ENCODE peak calls at places on chromosomes 2 and 18, in four cellular contexts. I, C, M and X are unnamed samples.

GRCh38 chr2:53827398-53828175 is 32.2 kb downstream of the GPR75 start:
- DNase-seq in I (no peak), M (no peak), C (no peak), X (no peak)

GRCh38 chr18:74288730-74289129 is 3.0 kb downstream of the CYB5A start:
- DNase-seq in M (no peak), C (peak), I (no peak), X (no peak)

GRCh38 chr2:203683932-203684556 is 22.4 kb upstream of the CD28 start:
- DNase-seq in M (no peak), I (peak), C (peak), X (no peak)

GRCh38 chr2:163878718-163879117 is 142.9 kb upstream of the FIGN start:
- DNase-seq in I (peak), M (no peak), C (peak), X (peak)

GRCh38 chr2:66581461-66582363 is 146.8 kb downstream of the MEIS1 start:
- DNase-seq in I (no peak), M (no peak), C (no peak), X (peak)

GRCh38 chr18:80247403-80247916 is at the start of gene PARD6G:
- DNase-seq in C (peak), M (peak), I (no peak), X (peak)

GRCh38 chr18:58861853-58862252 is 2.8 kb upstream of the ZNF532 start:
- DNase-seq in C (no peak), M (no peak), I (no peak), X (no peak)

GRCh38 chr18:59927246-59927825 is 27.5 kb downstream of the PMAIP1 start:
- DNase-seq in M (no peak), I (peak), C (peak), X (no peak)

GRCh38 chr2:17878222-17879136 is at the start of gene KCNS3:
- DNase-seq in I (no peak), C (peak), M (peak), X (peak)

GRCh38 chr2:56185582-56186046 is 1.8 kb downstream of the CCDC85A start:
- DNase-seq in C (peak), M (no peak), I (no peak), X (peak)

GRCh38 chr2:48315847-48316194 is 214.1 kb upstream of the STON1 start:
- DNase-seq in M (no peak), C (no peak), I (peak), X (peak)

GRCh38 chr18:56721031-56721430 is 69.9 kb downstream of the WDR7 start:
- DNase-seq in M (no peak), I (no peak), C (peak), X (no peak)

GRCh38 chr2:167289651-167290410 is 401.6 kb downstream of the XIRP2 start:
- DNase-seq in M (no peak), I (peak), C (peak), X (no peak)

GRCh38 chr2:235766206-235766794 is 272.5 kb downstream of the AGAP1 start:
- DNase-seq in I (peak), C (peak), M (no peak), X (peak)

GRCh38 chr2:15058015-15058414 is 425.5 kb downstream of the LRATD1 start:
- DNase-seq in M (no peak), C (no peak), I (no peak), X (no peak)

GRCh38 chr2:166240387-166241313 is 112.8 kb upstream of the SCN1A start:
- DNase-seq in C (no peak), I (peak), M (no peak), X (no peak)

GRCh38 chr2:218398437-218399390 is 954 bp upstream of the CTDSP1 start:
- DNase-seq in I (peak), C (peak), M (peak), X (peak)

GRCh38 chr2:231190531-231191197 is 7.8 kb upstream of the ARMC9 start:
- DNase-seq in M (peak), I (peak), C (peak), X (peak)

GRCh38 chr2:5373200-5373599 is 319.0 kb upstream of the SOX11 start:
- DNase-seq in M (no peak), C (peak), I (no peak), X (peak)

GRCh38 chr2:36359006-36359580 is 3.5 kb downstream of the CRIM1 start:
- DNase-seq in M (no peak), C (peak), I (peak), X (no peak)

GRCh38 chr2:100513650-100514049 is 43.4 kb downstream of the NMS start:
- DNase-seq in M (no peak), I (no peak), C (no peak), X (no peak)

GRCh38 chr18:10926565-10927194 is 222.7 kb downstream of the PIEZO2 start:
- DNase-seq in M (no peak), I (no peak), C (peak), X (peak)

GRCh38 chr2:13114391-13114790 is 397.7 kb downstream of the TRIB2 start:
- DNase-seq in I (peak), C (peak), M (no peak), X (no peak)

GRCh38 chr2:133390151-133390550 is 178.1 kb downstream of the NCKAP5 start:
- DNase-seq in C (peak), I (no peak), M (no peak), X (no peak)

GRCh38 chr18:34224423-34225217 is at the start of gene NOL4:
- DNase-seq in M (peak), C (peak), I (peak), X (peak)

GRCh38 chr18:48836806-48837615 is 113.8 kb downstream of the SMAD7 start:
- DNase-seq in M (no peak), C (no peak), I (no peak), X (no peak)

DNA sequence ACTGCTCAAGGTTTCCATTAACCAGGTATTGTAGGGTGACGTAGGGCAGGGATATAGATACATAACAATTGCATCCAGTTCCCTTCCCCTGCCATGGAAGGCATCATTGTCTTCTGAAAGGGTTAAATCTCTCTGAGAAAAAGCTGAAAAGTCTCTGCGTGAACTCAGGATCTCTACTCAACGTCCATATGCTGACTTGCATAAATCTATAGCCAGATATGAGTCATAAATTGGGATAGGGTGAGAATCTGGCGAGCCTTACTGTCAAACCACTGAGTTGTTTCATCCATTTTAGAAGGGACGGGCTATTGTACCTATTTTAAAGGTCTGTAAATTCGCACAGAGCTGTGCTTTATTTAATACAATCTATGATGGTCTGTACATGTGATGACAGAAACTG is 258.3 kb downstream of the L3MBTL4 start:
- DNase-seq in C (no peak), I (no peak), M (no peak), X (no peak)
- TF ChIP-seq CTCF in C (no peak), I (no peak), M (no peak), X (no peak)

GRCh38 chr18:31942999-31943894 is at the start of gene TRAPPC8:
- DNase-seq in M (peak), I (peak), C (peak), X (peak)
- TF ChIP-seq CTCF in M (no peak), I (peak), C (peak), X (no peak)

GRCh38 chr18:50559750-50560680 is at the start of gene MAPK4:
- DNase-seq in C (peak), M (peak), I (peak), X (peak)
- TF ChIP-seq CTCF in C (no peak), M (no peak), I (no peak), X (no peak)

DNA sequence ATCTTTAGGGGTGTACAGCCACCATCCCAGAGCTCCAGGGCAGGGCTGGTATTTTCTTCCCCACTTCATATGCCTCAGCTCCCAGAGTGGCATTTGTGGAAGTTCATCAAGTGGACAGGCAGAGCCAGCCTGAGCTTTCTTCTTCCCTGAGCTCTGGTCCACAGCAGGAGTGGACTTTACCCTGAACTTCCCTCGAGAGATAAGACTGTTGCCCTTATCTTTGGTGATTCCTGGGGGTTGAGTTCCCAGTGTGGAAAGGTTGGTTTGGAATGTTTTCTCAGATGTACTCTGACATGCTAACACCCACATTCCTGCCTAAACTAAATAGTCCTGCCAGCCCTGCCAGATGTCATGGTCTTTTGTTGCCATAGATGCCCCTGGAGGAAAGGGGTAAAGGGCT is 62.0 kb upstream of the LGALSL start:
- DNase-seq in M (no peak), I (no peak), C (no peak), X (no peak)
- TF ChIP-seq CTCF in M (no peak), I (no peak), C (no peak), X (no peak)